ENCODE peak calls at places on chromosomes 4 and X, in four cellular contexts. One of them, this sample, is unnamed. For H3K27me3 and H3K4me1, the result is how much of the 10 kb centered on the place peaks cover.

GRCh38 chrX:80335062-80335830 is 85.0 kb upstream of the TENT5D start:
- DNase-seq in upper lobe of right lung: peak
- DNase-seq in heart left ventricle: peak
- DNase-seq in suprapubic skin: no peak
- DNase-seq in this sample: peak

GRCh38 chr4:111849726-111850284 is 295.4 kb upstream of the FAM241A start:
- DNase-seq in upper lobe of right lung: no peak
- DNase-seq in heart left ventricle: no peak
- DNase-seq in suprapubic skin: no peak
- DNase-seq in this sample: no peak

GRCh38 chrX:132491191-132491590 is 2.4 kb upstream of the MBNL3 start:
- DNase-seq in upper lobe of right lung: no peak
- DNase-seq in heart left ventricle: no peak
- DNase-seq in suprapubic skin: no peak
- DNase-seq in this sample: no peak

GRCh38 chr4:59869056-59869455 is 1331.1 kb upstream of the ADGRL3 start:
- DNase-seq in upper lobe of right lung: no peak
- DNase-seq in heart left ventricle: no peak
- DNase-seq in suprapubic skin: no peak
- DNase-seq in this sample: no peak

GRCh38 chrX:72365126-72365525 is 59.4 kb upstream of the CITED1 start:
- DNase-seq in upper lobe of right lung: no peak
- DNase-seq in heart left ventricle: no peak
- DNase-seq in suprapubic skin: no peak
- DNase-seq in this sample: no peak

GRCh38 chr4:6452897-6453687 is 19.3 kb downstream of the PPP2R2C start:
- DNase-seq in upper lobe of right lung: no peak
- DNase-seq in heart left ventricle: no peak
- DNase-seq in suprapubic skin: no peak
- DNase-seq in this sample: no peak

GRCh38 chrX:123185714-123186113 is 1.6 kb downstream of the GRIA3 start:
- DNase-seq in upper lobe of right lung: no peak
- DNase-seq in heart left ventricle: no peak
- DNase-seq in suprapubic skin: no peak
- DNase-seq in this sample: no peak

GRCh38 chr4:5124876-5125275 is 73.6 kb downstream of the STK32B start:
- DNase-seq in upper lobe of right lung: no peak
- DNase-seq in heart left ventricle: no peak
- DNase-seq in suprapubic skin: no peak
- DNase-seq in this sample: no peak

GRCh38 chr4:140156529-140157171 is 2.7 kb upstream of the MAML3 start:
- DNase-seq in upper lobe of right lung: no peak
- DNase-seq in heart left ventricle: no peak
- DNase-seq in suprapubic skin: no peak
- DNase-seq in this sample: no peak

DNA sequence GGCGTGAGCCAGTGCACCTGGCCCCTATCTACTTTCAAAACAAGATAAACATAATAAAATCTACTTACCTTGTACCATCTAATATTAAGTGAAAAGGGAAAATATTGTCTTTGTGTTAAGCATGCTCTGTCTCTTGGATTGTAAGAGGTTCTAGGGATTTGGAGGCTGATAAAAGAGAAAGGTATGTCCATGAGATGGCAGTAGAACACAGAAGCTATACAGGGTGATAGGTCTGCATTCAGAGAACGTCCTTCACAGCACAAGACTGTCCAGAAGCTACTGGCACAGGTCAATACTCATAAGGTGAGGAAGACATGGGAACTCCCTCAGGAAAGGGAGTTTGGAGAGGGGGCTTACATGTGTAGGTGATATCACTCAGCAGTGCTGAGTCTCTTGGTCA is 135.5 kb downstream of the TMEM47 start:
- DNase-seq in upper lobe of right lung: no peak
- DNase-seq in heart left ventricle: no peak
- DNase-seq in suprapubic skin: no peak
- DNase-seq in this sample: peak
- H3K27me3 ChIP-seq in upper lobe of right lung: under half
- H3K27me3 ChIP-seq in heart left ventricle: under half
- H3K27me3 ChIP-seq in suprapubic skin: under half
- H3K27me3 ChIP-seq in this sample: under half

GRCh38 chr4:115234405-115235093 is 121.1 kb upstream of the NDST4 start:
- DNase-seq in upper lobe of right lung: no peak
- DNase-seq in heart left ventricle: no peak
- DNase-seq in suprapubic skin: no peak
- DNase-seq in this sample: no peak

GRCh38 chr4:115229873-115230272 is 116.5 kb upstream of the NDST4 start:
- DNase-seq in upper lobe of right lung: no peak
- DNase-seq in heart left ventricle: no peak
- DNase-seq in suprapubic skin: no peak
- DNase-seq in this sample: no peak

GRCh38 chr4:115228851-115229250 is 115.4 kb upstream of the NDST4 start:
- DNase-seq in upper lobe of right lung: no peak
- DNase-seq in heart left ventricle: no peak
- DNase-seq in suprapubic skin: no peak
- DNase-seq in this sample: no peak

GRCh38 chr4:115233600-115233999 is 120.2 kb upstream of the NDST4 start:
- DNase-seq in upper lobe of right lung: no peak
- DNase-seq in heart left ventricle: no peak
- DNase-seq in suprapubic skin: no peak
- DNase-seq in this sample: no peak
- H3K4me1 ChIP-seq in upper lobe of right lung: under half
- H3K4me1 ChIP-seq in heart left ventricle: under half
- H3K4me1 ChIP-seq in suprapubic skin: under half
- H3K4me1 ChIP-seq in this sample: under half

GRCh38 chr4:41715155-41715554 is 33.4 kb downstream of the PHOX2B start:
- DNase-seq in upper lobe of right lung: no peak
- DNase-seq in heart left ventricle: no peak
- DNase-seq in suprapubic skin: no peak
- DNase-seq in this sample: no peak

GRCh38 chr4:41714601-41715000 is 33.9 kb downstream of the PHOX2B start:
- DNase-seq in upper lobe of right lung: no peak
- DNase-seq in heart left ventricle: no peak
- DNase-seq in suprapubic skin: no peak
- DNase-seq in this sample: no peak

GRCh38 chr4:41712413-41712812 is 36.1 kb downstream of the PHOX2B start:
- DNase-seq in upper lobe of right lung: no peak
- DNase-seq in heart left ventricle: no peak
- DNase-seq in suprapubic skin: no peak
- DNase-seq in this sample: no peak

GRCh38 chr4:41709844-41710481 is 38.6 kb downstream of the PHOX2B start:
- DNase-seq in upper lobe of right lung: no peak
- DNase-seq in heart left ventricle: no peak
- DNase-seq in suprapubic skin: no peak
- DNase-seq in this sample: no peak

GRCh38 chr4:41713768-41714167 is 34.8 kb downstream of the PHOX2B start:
- DNase-seq in upper lobe of right lung: no peak
- DNase-seq in heart left ventricle: no peak
- DNase-seq in suprapubic skin: no peak
- DNase-seq in this sample: no peak
- H3K27me3 ChIP-seq in upper lobe of right lung: under half
- H3K27me3 ChIP-seq in heart left ventricle: under half
- H3K27me3 ChIP-seq in suprapubic skin: under half
- H3K27me3 ChIP-seq in this sample: under half

DNA sequence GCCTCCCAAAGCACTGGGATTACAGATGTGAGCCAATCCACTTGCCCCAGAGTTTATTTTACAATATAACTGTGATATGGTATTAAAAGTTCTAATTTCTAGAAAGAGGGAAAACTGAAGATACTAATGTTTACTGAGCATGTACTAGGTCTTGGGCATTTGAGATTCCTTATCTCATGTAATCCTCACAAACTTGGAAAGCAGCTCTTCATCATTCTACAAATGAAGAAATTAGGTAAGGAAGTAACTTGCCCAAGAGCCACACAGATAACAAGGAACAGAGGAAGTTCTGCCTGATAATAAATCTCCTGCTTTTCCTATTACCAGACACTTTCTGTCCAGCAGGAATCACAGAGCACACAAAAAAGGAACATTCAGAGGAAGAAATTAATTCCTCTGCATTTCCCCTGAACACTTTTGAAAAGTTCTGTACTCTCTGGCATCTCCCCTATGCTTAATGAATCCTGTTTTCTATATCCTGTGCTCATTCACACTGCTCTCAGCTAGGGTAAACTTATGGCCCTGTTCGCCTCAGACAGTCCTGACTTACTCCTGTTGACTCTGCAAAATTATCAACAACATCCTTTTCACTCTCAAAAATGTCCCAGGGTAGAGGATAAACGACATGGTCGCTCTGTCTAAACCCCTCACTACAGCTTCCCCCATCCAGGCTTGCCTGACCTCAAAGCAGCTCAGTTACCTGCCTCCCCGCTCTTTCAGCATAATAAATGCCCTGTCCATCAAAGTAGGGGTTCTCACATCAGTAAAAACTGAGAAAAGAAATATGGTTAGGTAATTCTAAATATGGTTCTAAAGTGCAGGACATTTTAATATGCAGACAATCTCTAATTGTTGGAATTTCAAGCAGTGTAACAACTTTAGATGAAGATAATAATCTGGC is 13.7 kb downstream of the SH3RF1 start:
- DNase-seq in upper lobe of right lung: no peak
- DNase-seq in heart left ventricle: no peak
- DNase-seq in suprapubic skin: no peak
- DNase-seq in this sample: no peak
- H3K4me1 ChIP-seq in upper lobe of right lung: half or more
- H3K4me1 ChIP-seq in heart left ventricle: half or more
- H3K4me1 ChIP-seq in suprapubic skin: half or more
- H3K4me1 ChIP-seq in this sample: under half

GRCh38 chrX:134162032-134162431 is 75.0 kb upstream of the CCDC160 start:
- DNase-seq in upper lobe of right lung: no peak
- DNase-seq in heart left ventricle: no peak
- DNase-seq in suprapubic skin: no peak
- DNase-seq in this sample: no peak

GRCh38 chrX:134172588-134173259 is 64.3 kb upstream of the CCDC160 start:
- DNase-seq in upper lobe of right lung: peak
- DNase-seq in heart left ventricle: peak
- DNase-seq in suprapubic skin: no peak
- DNase-seq in this sample: no peak

GRCh38 chrX:134171661-134172587 is 65.1 kb upstream of the CCDC160 start:
- DNase-seq in upper lobe of right lung: peak
- DNase-seq in heart left ventricle: peak
- DNase-seq in suprapubic skin: no peak
- DNase-seq in this sample: no peak

GRCh38 chrX:134163836-134164235 is 73.1 kb upstream of the CCDC160 start:
- DNase-seq in upper lobe of right lung: no peak
- DNase-seq in heart left ventricle: no peak
- DNase-seq in suprapubic skin: no peak
- DNase-seq in this sample: no peak

GRCh38 chrX:134167804-134168203 is 69.2 kb upstream of the CCDC160 start:
- DNase-seq in upper lobe of right lung: no peak
- DNase-seq in heart left ventricle: no peak
- DNase-seq in suprapubic skin: no peak
- DNase-seq in this sample: no peak
- H3K27me3 ChIP-seq in upper lobe of right lung: under half
- H3K27me3 ChIP-seq in heart left ventricle: under half
- H3K27me3 ChIP-seq in suprapubic skin: under half
- H3K27me3 ChIP-seq in this sample: under half

GRCh38 chrX:48490661-48491060 is 14.7 kb downstream of the FTSJ1 start:
- DNase-seq in upper lobe of right lung: no peak
- DNase-seq in heart left ventricle: no peak
- DNase-seq in suprapubic skin: no peak
- DNase-seq in this sample: no peak

GRCh38 chrX:48487362-48487785 is 11.4 kb downstream of the FTSJ1 start:
- DNase-seq in upper lobe of right lung: no peak
- DNase-seq in heart left ventricle: no peak
- DNase-seq in suprapubic skin: no peak
- DNase-seq in this sample: no peak

GRCh38 chrX:48489296-48489695 is 13.3 kb downstream of the FTSJ1 start:
- DNase-seq in upper lobe of right lung: no peak
- DNase-seq in heart left ventricle: no peak
- DNase-seq in suprapubic skin: no peak
- DNase-seq in this sample: no peak

GRCh38 chrX:48489892-48490291 is 13.9 kb downstream of the FTSJ1 start:
- DNase-seq in upper lobe of right lung: no peak
- DNase-seq in heart left ventricle: no peak
- DNase-seq in suprapubic skin: no peak
- DNase-seq in this sample: no peak

DNA sequence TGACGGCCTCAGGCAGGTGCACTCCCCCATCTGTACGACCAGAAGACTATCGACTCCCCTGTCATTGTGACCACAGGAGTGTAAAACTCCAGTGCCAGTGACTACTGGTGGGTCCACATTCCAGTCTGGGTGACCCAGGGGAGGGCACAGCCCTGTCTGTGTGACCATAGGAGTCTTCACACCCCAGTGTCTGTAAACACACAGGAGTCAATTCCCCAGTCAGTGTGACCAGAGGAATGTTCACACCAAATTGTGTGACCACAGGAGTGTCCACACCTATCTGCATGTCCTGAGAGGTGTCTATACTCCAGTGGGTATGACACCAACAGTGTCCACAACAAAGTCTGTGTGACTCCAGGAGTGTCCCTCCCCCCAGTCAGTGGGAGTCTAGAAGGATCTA is 12.0 kb downstream of the FTSJ1 start:
- DNase-seq in upper lobe of right lung: no peak
- DNase-seq in heart left ventricle: no peak
- DNase-seq in suprapubic skin: no peak
- DNase-seq in this sample: no peak
- H3K4me1 ChIP-seq in upper lobe of right lung: under half
- H3K4me1 ChIP-seq in heart left ventricle: under half
- H3K4me1 ChIP-seq in suprapubic skin: under half
- H3K4me1 ChIP-seq in this sample: under half

GRCh38 chr4:982814-983213 is 4.0 kb upstream of the IDUA start:
- DNase-seq in upper lobe of right lung: no peak
- DNase-seq in heart left ventricle: no peak
- DNase-seq in suprapubic skin: no peak
- DNase-seq in this sample: no peak

GRCh38 chr4:985123-985830 is 1.6 kb upstream of the IDUA start:
- DNase-seq in upper lobe of right lung: peak
- DNase-seq in heart left ventricle: peak
- DNase-seq in suprapubic skin: no peak
- DNase-seq in this sample: peak

GRCh38 chr4:986428-986948 is 356 bp upstream of the IDUA start:
- DNase-seq in upper lobe of right lung: no peak
- DNase-seq in heart left ventricle: no peak
- DNase-seq in suprapubic skin: no peak
- DNase-seq in this sample: no peak

GRCh38 chr4:982291-982690 is 4.6 kb upstream of the IDUA start:
- DNase-seq in upper lobe of right lung: no peak
- DNase-seq in heart left ventricle: no peak
- DNase-seq in suprapubic skin: no peak
- DNase-seq in this sample: no peak

GRCh38 chr4:984336-985054 is 2.3 kb upstream of the IDUA start:
- DNase-seq in upper lobe of right lung: no peak
- DNase-seq in heart left ventricle: no peak
- DNase-seq in suprapubic skin: no peak
- DNase-seq in this sample: no peak
- H3K27me3 ChIP-seq in upper lobe of right lung: under half
- H3K27me3 ChIP-seq in heart left ventricle: under half
- H3K27me3 ChIP-seq in suprapubic skin: under half
- H3K27me3 ChIP-seq in this sample: under half

This sample was measured in iPS DF 6.9.